ENCODE peak calls at places on chromosomes 12 and 14, in five cellular contexts. One of them, this sample, is unnamed.

GRCh38 chr12:130412384-130412783 is 74.7 kb downstream of the PIWIL1 start:
- DNase-seq in aorta: no peak
- DNase-seq in tibial artery: no peak
- DNase-seq in pancreas: no peak
- DNase-seq in fibroblast of lung: no peak
- DNase-seq in this sample: no peak

GRCh38 chr12:3530548-3530947 is 39.5 kb downstream of the PRMT8 start:
- DNase-seq in pancreas: no peak
- DNase-seq in tibial artery: no peak
- DNase-seq in fibroblast of lung: no peak
- DNase-seq in aorta: no peak
- DNase-seq in this sample: no peak

GRCh38 chr12:68611094-68611818 is 557 bp downstream of the RAP1B start:
- DNase-seq in aorta: peak; percentile 88
- DNase-seq in fibroblast of lung: peak; percentile 72
- DNase-seq in pancreas: peak; percentile 77
- DNase-seq in tibial artery: peak; percentile 83
- DNase-seq in this sample: peak; percentile 70

GRCh38 chr14:64861916-64862315 is 17.8 kb downstream of the SPTB start:
- DNase-seq in fibroblast of lung: no peak
- DNase-seq in pancreas: no peak
- DNase-seq in aorta: no peak
- DNase-seq in tibial artery: no peak
- DNase-seq in this sample: no peak

GRCh38 chr12:108696111-108696995 is 35.0 kb downstream of the CORO1C start:
- DNase-seq in aorta: no peak
- DNase-seq in fibroblast of lung: peak; percentile 100
- DNase-seq in pancreas: no peak
- DNase-seq in tibial artery: no peak
- DNase-seq in this sample: no peak

GRCh38 chr14:102326583-102326982 is 7.0 kb downstream of the ZNF839 start:
- DNase-seq in pancreas: peak; percentile 30
- DNase-seq in aorta: peak; percentile 57
- DNase-seq in tibial artery: no peak
- DNase-seq in fibroblast of lung: no peak
- DNase-seq in this sample: no peak

GRCh38 chr14:51261151-51261550 is 21.1 kb downstream of the TMX1 start:
- DNase-seq in aorta: no peak
- DNase-seq in tibial artery: no peak
- DNase-seq in fibroblast of lung: no peak
- DNase-seq in pancreas: no peak
- DNase-seq in this sample: no peak

GRCh38 chr12:20501958-20502357 is 133.6 kb downstream of the PDE3A start:
- DNase-seq in pancreas: no peak
- DNase-seq in aorta: no peak
- DNase-seq in tibial artery: no peak
- DNase-seq in fibroblast of lung: no peak
- DNase-seq in this sample: no peak

GRCh38 chr12:53320352-53321195 is 836 bp downstream of the AAAS start:
- DNase-seq in pancreas: no peak
- DNase-seq in tibial artery: no peak
- DNase-seq in fibroblast of lung: peak; percentile 18
- DNase-seq in aorta: no peak
- DNase-seq in this sample: no peak

GRCh38 chr14:99216191-99216590 is 55.8 kb downstream of the BCL11B start:
- DNase-seq in tibial artery: no peak
- DNase-seq in pancreas: no peak
- DNase-seq in aorta: no peak
- DNase-seq in fibroblast of lung: no peak
- DNase-seq in this sample: no peak
- H3K36me3 ChIP-seq in tibial artery: no peaks in the 10 kb centered on the region
- H3K36me3 ChIP-seq in pancreas: no peaks in the 10 kb centered on the region
- H3K36me3 ChIP-seq in aorta: no peaks in the 10 kb centered on the region
- H3K36me3 ChIP-seq in fibroblast of lung: no peaks in the 10 kb centered on the region
- H3K36me3 ChIP-seq in this sample: no peaks in the 10 kb centered on the region

DNA sequence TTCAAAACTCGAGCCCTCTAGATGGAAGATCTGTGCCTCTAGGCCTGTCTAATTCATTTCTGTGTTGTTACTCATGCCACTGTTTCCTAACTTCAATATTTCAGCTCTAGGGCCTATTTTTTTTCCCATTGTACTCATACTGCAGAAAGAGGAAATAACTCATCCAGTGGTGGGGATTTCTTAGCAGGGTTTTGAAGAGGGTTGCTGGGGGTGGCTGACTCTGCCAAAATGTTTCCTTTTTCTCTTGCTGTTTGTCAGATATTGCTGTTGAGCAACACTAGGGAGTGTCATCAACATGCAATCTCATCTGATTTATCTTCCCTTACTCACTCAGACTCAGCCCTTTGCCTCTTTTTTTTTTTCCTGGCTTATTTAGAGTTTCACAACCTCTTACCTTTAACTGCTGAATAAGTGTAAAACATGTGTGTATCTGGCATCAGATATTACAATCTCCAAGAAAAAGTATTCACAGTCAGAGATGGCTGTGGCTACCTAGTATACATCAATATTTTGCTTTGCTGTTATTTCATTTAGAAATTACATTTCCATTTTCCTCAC is 189.5 kb downstream of the DUSP6 start:
- DNase-seq in tibial artery: peak; percentile 83
- DNase-seq in aorta: peak; percentile 72
- DNase-seq in pancreas: no peak
- DNase-seq in fibroblast of lung: peak; percentile 98
- DNase-seq in this sample: peak; percentile 75
- H3K27ac ChIP-seq in tibial artery: peak overlapping the region; percentile 30
- H3K27ac ChIP-seq in aorta: no peak overlapping the region
- H3K27ac ChIP-seq in pancreas: no peak overlapping the region
- H3K27ac ChIP-seq in fibroblast of lung: peak overlapping the region; percentile 64
- H3K27ac ChIP-seq in this sample: peak overlapping the region; percentile 58

GRCh38 chr12:124476011-124476400 is 91.4 kb downstream of the NCOR2 start:
- DNase-seq in tibial artery: no peak
- DNase-seq in aorta: no peak
- DNase-seq in fibroblast of lung: no peak
- DNase-seq in pancreas: no peak
- DNase-seq in this sample: peak; percentile 58

GRCh38 chr12:124472690-124473279 is 94.6 kb downstream of the NCOR2 start:
- DNase-seq in pancreas: no peak
- DNase-seq in fibroblast of lung: no peak
- DNase-seq in tibial artery: no peak
- DNase-seq in aorta: no peak
- DNase-seq in this sample: no peak

GRCh38 chr12:124475295-124476010 is 92.0 kb downstream of the NCOR2 start:
- DNase-seq in aorta: no peak
- DNase-seq in tibial artery: no peak
- DNase-seq in pancreas: no peak
- DNase-seq in fibroblast of lung: no peak
- DNase-seq in this sample: no peak

GRCh38 chr12:124477109-124477915 is 90.1 kb downstream of the NCOR2 start:
- DNase-seq in tibial artery: no peak
- DNase-seq in aorta: no peak
- DNase-seq in pancreas: no peak
- DNase-seq in fibroblast of lung: no peak
- DNase-seq in this sample: peak; percentile 24

DNA sequence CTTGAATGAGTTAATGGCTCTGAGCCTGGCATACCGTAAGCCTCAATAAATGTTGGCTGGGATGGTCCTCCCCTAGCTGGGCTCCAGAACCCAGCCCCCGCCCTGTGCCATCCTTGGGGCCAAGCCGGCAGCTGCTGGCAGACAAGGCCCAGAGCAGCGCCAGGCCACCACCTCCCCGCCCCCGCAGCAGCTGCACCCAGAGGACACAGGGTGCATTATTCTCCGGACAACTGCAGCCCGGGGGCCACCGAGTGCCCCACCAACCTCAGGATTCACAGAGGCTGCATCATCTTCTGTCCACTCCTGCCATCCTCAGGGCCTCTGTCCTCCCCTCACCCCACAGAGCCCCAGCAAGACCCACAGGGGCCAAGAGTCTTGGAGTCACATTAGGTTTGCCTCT is 92.7 kb downstream of the NCOR2 start:
- DNase-seq in fibroblast of lung: no peak
- DNase-seq in tibial artery: no peak
- DNase-seq in aorta: no peak
- DNase-seq in pancreas: no peak
- DNase-seq in this sample: no peak
- H3K36me3 ChIP-seq in fibroblast of lung: peaks cover 11% of the 10 kb centered on the region
- H3K36me3 ChIP-seq in tibial artery: peaks cover 86% of the 10 kb centered on the region
- H3K36me3 ChIP-seq in aorta: peaks cover 3% of the 10 kb centered on the region
- H3K36me3 ChIP-seq in pancreas: peaks cover 18% of the 10 kb centered on the region
- H3K36me3 ChIP-seq in this sample: peaks cover 90% of the 10 kb centered on the region

GRCh38 chr14:103855734-103856095 is 8.3 kb upstream of the PPP1R13B start:
- DNase-seq in pancreas: no peak
- DNase-seq in tibial artery: no peak
- DNase-seq in fibroblast of lung: no peak
- DNase-seq in aorta: peak; percentile 39
- DNase-seq in this sample: no peak
- H3K27ac ChIP-seq in pancreas: peak overlapping the region; percentile 64
- H3K27ac ChIP-seq in tibial artery: no peak overlapping the region
- H3K27ac ChIP-seq in fibroblast of lung: no peak overlapping the region
- H3K27ac ChIP-seq in aorta: no peak overlapping the region
- H3K27ac ChIP-seq in this sample: peak overlapping the region; percentile 66

GRCh38 chr12:57178213-57178612 is 30.8 kb upstream of the LRP1-AS start:
- DNase-seq in fibroblast of lung: no peak
- DNase-seq in pancreas: no peak
- DNase-seq in tibial artery: no peak
- DNase-seq in aorta: no peak
- DNase-seq in this sample: no peak
- H3K36me3 ChIP-seq in fibroblast of lung: peaks cover 74% of the 10 kb centered on the region
- H3K36me3 ChIP-seq in pancreas: no peaks in the 10 kb centered on the region
- H3K36me3 ChIP-seq in tibial artery: peaks cover 91% of the 10 kb centered on the region
- H3K36me3 ChIP-seq in aorta: no peaks in the 10 kb centered on the region
- H3K36me3 ChIP-seq in this sample: no peaks in the 10 kb centered on the region

GRCh38 chr12:31568498-31568897 is 22.4 kb downstream of the DENND5B start:
- DNase-seq in pancreas: no peak
- DNase-seq in fibroblast of lung: peak; percentile 27
- DNase-seq in aorta: no peak
- DNase-seq in tibial artery: no peak
- DNase-seq in this sample: no peak
- H3K27ac ChIP-seq in pancreas: no peak overlapping the region
- H3K27ac ChIP-seq in fibroblast of lung: no peak overlapping the region
- H3K27ac ChIP-seq in aorta: no peak overlapping the region
- H3K27ac ChIP-seq in tibial artery: no peak overlapping the region
- H3K27ac ChIP-seq in this sample: no peak overlapping the region

GRCh38 chr12:105220929-105221290 is 15.1 kb downstream of the APPL2 start:
- DNase-seq in aorta: no peak
- DNase-seq in pancreas: no peak
- DNase-seq in fibroblast of lung: no peak
- DNase-seq in tibial artery: no peak
- DNase-seq in this sample: no peak

GRCh38 chr12:105222726-105223357 is 13.1 kb downstream of the APPL2 start:
- DNase-seq in aorta: no peak
- DNase-seq in tibial artery: no peak
- DNase-seq in fibroblast of lung: no peak
- DNase-seq in pancreas: no peak
- DNase-seq in this sample: no peak

GRCh38 chr12:105221588-105222325 is 14.2 kb downstream of the APPL2 start:
- DNase-seq in tibial artery: no peak
- DNase-seq in pancreas: no peak
- DNase-seq in aorta: no peak
- DNase-seq in fibroblast of lung: no peak
- DNase-seq in this sample: no peak

GRCh38 chr12:105223358-105223840 is 12.6 kb downstream of the APPL2 start:
- DNase-seq in tibial artery: no peak
- DNase-seq in fibroblast of lung: no peak
- DNase-seq in aorta: no peak
- DNase-seq in pancreas: no peak
- DNase-seq in this sample: no peak

GRCh38 chr12:105222326-105222655 is 13.7 kb downstream of the APPL2 start:
- DNase-seq in fibroblast of lung: no peak
- DNase-seq in pancreas: no peak
- DNase-seq in aorta: no peak
- DNase-seq in tibial artery: no peak
- DNase-seq in this sample: no peak
- H3K36me3 ChIP-seq in fibroblast of lung: peaks cover 5% of the 10 kb centered on the region
- H3K36me3 ChIP-seq in pancreas: peaks cover 3% of the 10 kb centered on the region
- H3K36me3 ChIP-seq in aorta: peaks cover 2% of the 10 kb centered on the region
- H3K36me3 ChIP-seq in tibial artery: peaks cover 36% of the 10 kb centered on the region
- H3K36me3 ChIP-seq in this sample: no peaks in the 10 kb centered on the region

DNA sequence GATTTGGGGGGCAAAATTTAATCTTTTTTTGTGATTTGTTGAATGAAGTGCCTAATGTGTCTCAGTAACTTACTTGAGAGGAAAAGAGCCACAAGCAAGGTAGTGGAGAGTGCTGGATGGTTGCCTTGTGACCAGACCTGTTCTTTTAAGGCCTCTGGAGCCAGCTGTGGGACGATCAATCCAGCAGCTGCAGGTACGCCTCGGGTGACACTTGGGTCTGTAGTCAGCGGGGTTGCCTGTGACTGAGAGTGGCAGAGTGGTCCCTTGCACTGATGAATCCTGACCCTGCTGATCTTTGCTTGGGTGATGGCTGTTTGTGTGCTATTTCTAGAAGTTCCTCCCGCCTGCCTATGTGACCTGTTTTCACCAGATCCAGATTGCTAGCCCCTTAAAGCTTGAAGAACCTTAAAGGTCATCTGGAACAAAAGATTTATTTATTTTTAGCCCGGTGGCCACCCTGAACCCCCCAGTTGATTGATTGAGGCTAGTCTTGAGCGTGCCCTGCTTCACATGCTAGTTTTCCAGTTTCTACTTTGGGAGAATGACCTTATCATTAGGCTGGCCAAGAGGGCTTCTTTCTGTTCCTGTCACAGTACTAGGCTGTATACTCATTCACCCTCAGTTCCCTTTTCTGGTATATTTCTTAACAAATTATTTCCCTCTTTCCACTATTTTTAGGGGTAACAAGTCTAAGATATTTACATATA is 23.2 kb downstream of the PRKCH start:
- DNase-seq in tibial artery: no peak
- DNase-seq in pancreas: no peak
- DNase-seq in aorta: no peak
- DNase-seq in fibroblast of lung: no peak
- DNase-seq in this sample: no peak
- H3K27ac ChIP-seq in tibial artery: no peak overlapping the region
- H3K27ac ChIP-seq in pancreas: no peak overlapping the region
- H3K27ac ChIP-seq in aorta: no peak overlapping the region
- H3K27ac ChIP-seq in fibroblast of lung: no peak overlapping the region
- H3K27ac ChIP-seq in this sample: peak overlapping the region; percentile 81

This sample was measured in left lung.